ENCODE peak calls at places on chromosomes 5 and 9, in seven cellular contexts. B, Z, R, U, K, L and V are unnamed samples.

GRCh38 chr5:84393969-84394368 is 9.3 kb upstream of the EDIL3 start:
- DNase-seq in B (no peak), Z (peak; percentile 78), R (no peak), U (no peak), K (no peak), L (no peak), V (peak; percentile 80)

GRCh38 chr9:121736147-121736721 is 84.8 kb downstream of the DAB2IP start:
- DNase-seq in B (peak; percentile 85), Z (peak; percentile 44), R (no peak), U (no peak), K (peak; percentile 91), L (peak; percentile 83), V (peak; percentile 85)

GRCh38 chr9:78541868-78542267 is 244.9 kb downstream of the PSAT1 start:
- DNase-seq in B (no peak), Z (no peak), R (no peak), U (no peak), K (no peak), L (no peak), V (no peak)

GRCh38 chr5:634191-634590 is 22.1 kb downstream of the CEP72 start:
- DNase-seq in B (no peak), Z (no peak), R (no peak), U (no peak), K (no peak), L (peak; percentile 51), V (no peak)

GRCh38 chr9:109270971-109271900 is 49.6 kb downstream of the EPB41L4B start:
- DNase-seq in B (no peak), Z (no peak), R (peak; percentile 62), U (no peak), K (no peak), L (no peak), V (no peak)

GRCh38 chr5:39697891-39698290 is 273.1 kb upstream of the DAB2 start:
- DNase-seq in B (no peak), Z (no peak), R (no peak), U (no peak), K (no peak), L (no peak), V (no peak)

GRCh38 chr5:159341914-159342313 is 11.6 kb upstream of the IL12B start:
- DNase-seq in B (peak; percentile 62), Z (peak; percentile 65), R (no peak), U (no peak), K (no peak), L (peak; percentile 81), V (peak; percentile 89)

GRCh38 chr5:78483809-78484521 is 123.5 kb downstream of the SCAMP1 start:
- DNase-seq in B (no peak), Z (peak; percentile 86), R (peak; percentile 42), U (no peak), K (no peak), L (no peak), V (no peak)

GRCh38 chr5:133445744-133446143 is 166.6 kb downstream of the FSTL4 start:
- DNase-seq in B (no peak), Z (no peak), R (no peak), U (no peak), K (no peak), L (no peak), V (no peak)

GRCh38 chr9:74094766-74095165 is 402.4 kb upstream of the RORB start:
- DNase-seq in B (no peak), Z (no peak), R (no peak), U (no peak), K (no peak), L (no peak), V (no peak)

GRCh38 chr5:174581483-174581882 is 142.9 kb upstream of the MSX2 start:
- DNase-seq in B (no peak), Z (no peak), R (no peak), U (no peak), K (no peak), L (no peak), V (no peak)

GRCh38 chr5:115507682-115508081 is 36.9 kb downstream of the FEM1C start:
- DNase-seq in B (no peak), Z (peak; percentile 57), R (no peak), U (no peak), K (no peak), L (no peak), V (no peak)

GRCh38 chr5:62340392-62340791 is 34.4 kb downstream of the KIF2A start:
- DNase-seq in B (no peak), Z (peak; percentile 11), R (no peak), U (no peak), K (no peak), L (no peak), V (no peak)

GRCh38 chr9:124198948-124199347 is 58.8 kb upstream of the NEK6 start:
- DNase-seq in B (no peak), Z (no peak), R (no peak), U (no peak), K (peak; percentile 28), L (no peak), V (no peak)

GRCh38 chr5:3329427-3329826 is 266.2 kb upstream of the IRX1 start:
- DNase-seq in B (peak; percentile 33), Z (no peak), R (no peak), U (no peak), K (no peak), L (peak; percentile 64), V (no peak)

GRCh38 chr5:231661-232060 is 13.5 kb downstream of the SDHA start:
- DNase-seq in B (no peak), Z (no peak), R (no peak), U (no peak), K (no peak), L (no peak), V (no peak)

GRCh38 chr5:2169417-2169787 is 286.7 kb upstream of the IRX4 start:
- DNase-seq in B (no peak), Z (no peak), R (no peak), U (no peak), K (no peak), L (peak; percentile 34), V (no peak)

GRCh38 chr5:6372251-6373080 is 5.9 kb downstream of the MED10 start:
- DNase-seq in B (no peak), Z (peak; percentile 3), R (no peak), U (no peak), K (no peak), L (no peak), V (no peak)

GRCh38 chr5:95841914-95842812 is 19.6 kb upstream of the GLRX start:
- DNase-seq in B (peak; percentile 54), Z (peak; percentile 97), R (no peak), U (no peak), K (peak; percentile 89), L (no peak), V (no peak)

GRCh38 chr5:125316386-125316785 is 569.9 kb upstream of the ZNF608 start:
- DNase-seq in B (no peak), Z (no peak), R (no peak), U (no peak), K (no peak), L (no peak), V (no peak)

GRCh38 chr9:126057036-126057435 is 269.6 kb upstream of the MVB12B start:
- DNase-seq in B (no peak), Z (no peak), R (no peak), U (no peak), K (peak; percentile 57), L (no peak), V (no peak)

GRCh38 chr5:135245521-135246499 is 153.2 kb downstream of the MACROH2A1 start:
- DNase-seq in B (no peak), Z (peak; percentile 65), R (no peak), U (no peak), K (peak; percentile 60), L (no peak), V (peak; percentile 93)

GRCh38 chr5:91556-92263 is at the start of gene PLEKHG4B:
- DNase-seq in B (no peak), Z (no peak), R (no peak), U (no peak), K (no peak), L (peak; percentile 66), V (no peak)

GRCh38 chr9:16681659-16681990 is 188.8 kb downstream of the BNC2 start:
- DNase-seq in B (no peak), Z (no peak), R (no peak), U (no peak), K (no peak), L (no peak), V (no peak)
- TF ChIP-seq CTCF in B (no peak), Z (no peak), R (no peak), U (no peak), K (no peak), L (no peak), V (no peak)

DNA sequence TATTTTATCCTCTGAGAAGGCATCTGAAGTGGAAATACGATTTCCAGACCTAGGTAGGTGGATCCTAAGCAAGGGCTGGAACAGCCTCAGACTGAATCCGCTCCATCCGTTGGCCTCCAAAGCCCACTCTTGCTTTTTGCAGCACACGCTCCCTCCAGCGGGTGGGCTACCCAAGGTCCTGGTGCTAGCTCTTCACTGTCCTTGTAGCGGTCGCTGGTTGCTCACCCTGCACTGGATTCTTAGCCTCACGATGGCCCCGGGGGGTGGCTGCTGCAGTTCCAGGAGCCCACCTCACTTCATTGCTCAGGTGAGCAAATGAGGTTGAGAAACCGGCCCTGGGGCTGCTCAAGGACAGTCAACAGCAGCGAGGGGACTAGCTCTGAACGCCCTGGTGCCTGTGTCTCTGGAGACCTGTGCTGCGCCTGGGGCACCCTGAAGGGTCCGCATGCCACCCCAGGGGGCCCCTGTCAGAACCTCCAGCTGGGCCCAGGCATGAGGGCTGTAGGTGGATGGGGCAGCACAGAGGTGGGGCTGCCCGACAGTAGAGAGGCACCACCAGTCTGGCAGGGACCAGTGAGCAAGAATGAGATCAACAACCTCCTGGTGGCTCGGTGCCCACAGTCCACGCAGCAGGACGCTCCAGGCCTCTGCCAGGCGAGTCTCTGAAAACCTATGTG is 4.3 kb downstream of the MGAT4B start:
- DNase-seq in B (peak; percentile 43), Z (no peak), R (no peak), U (no peak), K (peak; percentile 77), L (peak; percentile 65), V (no peak)
- TF ChIP-seq CTCF in B (no peak), Z (no peak), R (no peak), U (no peak), K (no peak), L (no peak), V (no peak)

GRCh38 chr5:137831526-137831925 is 36.1 kb upstream of the MYOT start:
- DNase-seq in B (no peak), Z (no peak), R (no peak), U (no peak), K (no peak), L (no peak), V (no peak)
- TF ChIP-seq CTCF in B (peak; percentile 27), Z (peak; percentile 8), R (peak; percentile 8), U (no peak), K (peak; percentile 17), L (no peak), V (no peak)

DNA sequence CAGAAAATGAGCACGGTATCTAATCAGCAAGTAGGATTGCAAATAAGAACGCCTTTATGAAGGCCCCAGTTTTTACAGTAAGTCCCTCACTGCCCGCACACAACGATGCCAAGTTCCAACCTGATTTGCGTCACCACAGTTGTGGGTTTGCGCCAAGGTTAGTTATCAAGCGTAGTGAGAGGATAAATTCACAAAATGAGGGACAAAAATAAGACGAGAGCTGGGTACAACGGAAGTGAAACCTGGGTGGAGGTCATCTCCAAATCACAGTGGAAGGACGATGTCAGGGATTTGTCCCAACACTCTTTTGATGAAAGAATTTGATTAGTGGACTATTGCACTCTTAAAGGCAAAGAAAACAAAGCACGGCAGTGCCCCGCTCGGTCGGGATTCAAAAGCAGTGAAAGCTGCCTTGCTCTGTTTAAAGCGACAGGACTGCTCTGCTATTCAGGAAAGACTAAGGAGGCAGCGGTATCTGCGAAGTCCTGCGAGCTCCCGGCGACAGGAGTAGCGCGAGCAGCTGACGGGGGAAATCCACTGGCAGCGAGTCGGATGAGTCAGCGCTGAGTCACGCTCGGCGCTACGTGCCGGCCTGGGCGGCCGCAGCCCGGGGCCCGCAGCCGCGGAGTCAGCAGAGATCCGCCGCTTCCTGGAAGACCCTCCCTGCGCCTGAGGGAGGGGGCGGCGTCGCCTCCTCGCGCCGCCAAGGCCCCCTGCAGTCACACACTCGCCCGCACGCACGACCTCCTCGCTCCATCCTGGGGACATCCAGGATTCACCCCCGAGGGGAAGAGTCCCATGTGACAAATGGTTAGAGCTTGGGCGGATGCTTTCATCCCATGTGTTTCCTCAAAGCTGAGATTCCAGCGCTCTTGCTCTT is 102.8 kb downstream of the ARRDC3 start:
- DNase-seq in B (peak; percentile 97), Z (peak; percentile 99), R (peak; percentile 93), U (peak; percentile 95), K (peak; percentile 97), L (peak; percentile 97), V (peak; percentile 99)
- TF ChIP-seq CTCF in B (peak; percentile 7), Z (no peak), R (no peak), U (no peak), K (no peak), L (no peak), V (no peak)